ENCODE peak calls at places on chromosomes 3 and 15, in seven cellular contexts. D, U, H, X, L, M and E are unnamed samples.

GRCh38 chr3:146125946-146126345 is 35.0 kb downstream of the PLOD2 start:
- DNase-seq in D (no peak), U (peak), H (no peak), X (no peak), L (no peak), M (peak), E (no peak)

GRCh38 chr3:15265655-15266509 is 59.8 kb downstream of the CAPN7 start:
- DNase-seq in D (no peak), U (no peak), H (no peak), X (no peak), L (no peak), M (no peak), E (no peak)

GRCh38 chr3:46671541-46672348 is 21.7 kb downstream of the ALS2CL start:
- DNase-seq in D (peak), U (no peak), H (no peak), X (no peak), L (no peak), M (no peak), E (no peak)

GRCh38 chr3:42302924-42303634 is 37.1 kb upstream of the CCK start:
- DNase-seq in D (no peak), U (no peak), H (no peak), X (no peak), L (peak), M (no peak), E (no peak)

GRCh38 chr15:64485796-64486195 is 25.4 kb downstream of the ZNF609 start:
- DNase-seq in D (no peak), U (no peak), H (no peak), X (no peak), L (no peak), M (no peak), E (no peak)

GRCh38 chr3:62962656-62963055 is 87.4 kb upstream of the CADPS start:
- DNase-seq in D (no peak), U (no peak), H (no peak), X (no peak), L (no peak), M (no peak), E (no peak)

GRCh38 chr3:141796436-141797166 is 33.4 kb downstream of the GRK7 start:
- DNase-seq in D (peak), U (no peak), H (peak), X (no peak), L (peak), M (peak), E (peak)

GRCh38 chr3:13685721-13686120 is 136.8 kb downstream of the FBLN2 start:
- DNase-seq in D (no peak), U (no peak), H (no peak), X (no peak), L (no peak), M (no peak), E (no peak)

GRCh38 chr3:69182588-69183299 is 60.3 kb upstream of the LMOD3 start:
- DNase-seq in D (no peak), U (peak), H (no peak), X (no peak), L (no peak), M (peak), E (no peak)

GRCh38 chr15:75649045-75649761 is 1.5 kb downstream of the SNX33 start:
- DNase-seq in D (no peak), U (no peak), H (no peak), X (no peak), L (no peak), M (peak), E (no peak)

GRCh38 chr15:79896131-79896633 is 632 bp downstream of the MTHFS start:
- DNase-seq in D (no peak), U (no peak), H (no peak), X (peak), L (no peak), M (no peak), E (peak)

GRCh38 chr15:68589012-68589411 is 10.2 kb downstream of the CORO2B start:
- DNase-seq in D (no peak), U (no peak), H (no peak), X (no peak), L (no peak), M (no peak), E (no peak)

GRCh38 chr3:157531771-157532170 is 28.6 kb upstream of the VEPH1 start:
- DNase-seq in D (no peak), U (no peak), H (no peak), X (no peak), L (no peak), M (peak), E (no peak)

GRCh38 chr3:123813876-123814275 is 70.3 kb downstream of the MYLK start:
- DNase-seq in D (peak), U (peak), H (no peak), X (no peak), L (no peak), M (peak), E (no peak)

GRCh38 chr3:153070153-153070868 is 91.7 kb upstream of the RAP2B start:
- DNase-seq in D (no peak), U (peak), H (no peak), X (no peak), L (no peak), M (peak), E (no peak)

GRCh38 chr15:57563416-57563815 is 28.3 kb upstream of the MYZAP start:
- DNase-seq in D (peak), U (no peak), H (no peak), X (no peak), L (no peak), M (no peak), E (no peak)

GRCh38 chr3:177928156-177928555 is 608.1 kb upstream of the KCNMB2 start:
- DNase-seq in D (no peak), U (no peak), H (peak), X (no peak), L (no peak), M (peak), E (peak)

GRCh38 chr15:40085225-40085624 is 23.5 kb downstream of the BMF start:
- DNase-seq in D (no peak), U (no peak), H (no peak), X (no peak), L (no peak), M (no peak), E (no peak)

GRCh38 chr15:25763954-25764353 is 99.2 kb downstream of the ATP10A start:
- DNase-seq in D (no peak), U (no peak), H (no peak), X (no peak), L (no peak), M (no peak), E (no peak)

GRCh38 chr3:194294199-194294887 is 56.8 kb downstream of the CPN2 start:
- DNase-seq in D (peak), U (no peak), H (no peak), X (no peak), L (no peak), M (no peak), E (no peak)

DNA sequence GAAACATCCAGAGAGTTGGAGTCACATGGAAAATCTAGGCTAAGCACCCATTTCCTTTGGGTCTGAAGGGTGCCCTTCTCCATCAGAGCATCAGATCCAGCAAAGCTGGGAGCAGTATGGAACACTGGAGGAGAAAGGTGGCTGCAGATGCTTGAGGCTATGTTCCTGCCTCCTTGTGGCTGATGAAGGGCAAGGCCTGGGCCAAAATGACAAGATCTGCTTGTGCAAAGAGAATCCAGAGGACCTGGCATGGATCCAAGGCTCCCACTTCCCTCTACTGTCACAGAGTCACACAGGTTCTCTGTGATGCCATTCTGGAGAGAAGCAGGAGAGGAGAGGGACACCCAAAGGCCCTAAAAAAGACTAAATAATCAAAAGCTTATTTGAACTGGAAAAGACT is 9.2 kb upstream of the ATP8B4 start:
- DNase-seq in D (peak), U (no peak), H (no peak), X (no peak), L (no peak), M (peak), E (no peak)
- TF ChIP-seq CTCF in D (peak), U (peak), H (no peak), X (peak), L (no peak), M (no peak), E (no peak)

GRCh38 chr3:139629033-139629432 is 48.7 kb downstream of the NMNAT3 start:
- DNase-seq in D (peak), U (peak), H (peak), X (no peak), L (no peak), M (peak), E (peak)
- TF ChIP-seq CTCF in D (peak), U (peak), H (peak), X (peak), L (no peak), M (no peak), E (no peak)

DNA sequence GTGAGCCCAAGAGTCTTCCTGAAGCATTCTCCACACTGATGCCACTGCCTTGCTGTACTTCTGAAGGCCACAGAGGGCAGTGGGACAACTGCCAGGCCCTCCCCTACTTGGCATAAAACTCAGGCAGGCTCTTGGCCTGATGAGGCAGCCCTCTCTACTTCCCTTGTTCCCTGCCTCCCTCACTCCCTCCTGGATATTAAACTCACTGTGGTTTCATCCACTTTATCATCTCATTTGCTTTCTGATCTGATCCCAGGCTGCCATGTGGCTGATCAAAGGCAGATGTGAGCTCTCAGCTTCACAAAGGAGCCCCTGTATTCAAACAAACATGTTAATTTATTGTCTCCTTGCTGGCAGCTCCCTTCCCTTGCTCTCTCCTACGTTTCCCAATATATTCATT is 533.5 kb downstream of the IGSF11 start:
- DNase-seq in D (peak), U (no peak), H (no peak), X (peak), L (no peak), M (no peak), E (no peak)
- TF ChIP-seq CTCF in D (peak), U (no peak), H (no peak), X (no peak), L (no peak), M (no peak), E (no peak)

GRCh38 chr3:128369881-128370642 is 96.6 kb downstream of the DNAJB8 start:
- DNase-seq in D (no peak), U (no peak), H (no peak), X (no peak), L (peak), M (no peak), E (no peak)
- TF ChIP-seq CTCF in D (peak), U (peak), H (no peak), X (no peak), L (no peak), M (no peak), E (peak)

GRCh38 chr3:59607628-59608027 is 557.8 kb upstream of the CFAP20DC start:
- DNase-seq in D (no peak), U (no peak), H (no peak), X (no peak), L (no peak), M (peak), E (no peak)
- TF ChIP-seq CTCF in D (peak), U (peak), H (no peak), X (no peak), L (no peak), M (peak), E (no peak)

GRCh38 chr3:192444096-192444790 is 283.1 kb downstream of the FGF12 start:
- DNase-seq in D (peak), U (peak), H (peak), X (peak), L (peak), M (peak), E (peak)
- TF ChIP-seq CTCF in D (peak), U (peak), H (peak), X (peak), L (peak), M (peak), E (peak)

DNA sequence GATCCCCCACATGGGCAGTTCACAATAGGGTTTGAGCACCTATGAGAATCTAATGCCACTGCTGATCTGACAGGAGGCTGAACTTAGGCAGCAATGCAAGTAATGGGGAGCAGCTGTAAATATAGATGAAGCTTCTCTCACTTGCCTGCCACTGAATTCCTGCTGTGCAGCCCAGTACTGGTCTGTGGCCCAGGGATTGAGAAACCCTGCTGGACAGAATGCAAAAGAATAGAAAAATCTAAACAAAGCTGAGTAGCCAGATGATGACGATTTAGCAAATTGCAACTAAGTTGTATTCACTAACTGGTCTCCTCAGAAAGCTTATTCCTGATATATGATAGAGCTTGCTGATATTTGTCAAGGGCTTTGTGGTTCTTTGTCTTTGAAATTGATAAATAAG is 34.3 kb upstream of the APH1B start:
- DNase-seq in D (no peak), U (no peak), H (no peak), X (no peak), L (no peak), M (peak), E (no peak)
- TF ChIP-seq CTCF in D (no peak), U (no peak), H (no peak), X (no peak), L (no peak), M (no peak), E (no peak)

GRCh38 chr3:174620855-174621457 is 238.2 kb upstream of the NAALADL2 start:
- DNase-seq in D (no peak), U (no peak), H (no peak), X (no peak), L (no peak), M (no peak), E (no peak)

GRCh38 chr3:174619244-174619643 is 239.9 kb upstream of the NAALADL2 start:
- DNase-seq in D (no peak), U (no peak), H (no peak), X (no peak), L (no peak), M (no peak), E (no peak)

GRCh38 chr3:174618368-174618767 is 240.8 kb upstream of the NAALADL2 start:
- DNase-seq in D (no peak), U (no peak), H (no peak), X (no peak), L (no peak), M (no peak), E (no peak)

DNA sequence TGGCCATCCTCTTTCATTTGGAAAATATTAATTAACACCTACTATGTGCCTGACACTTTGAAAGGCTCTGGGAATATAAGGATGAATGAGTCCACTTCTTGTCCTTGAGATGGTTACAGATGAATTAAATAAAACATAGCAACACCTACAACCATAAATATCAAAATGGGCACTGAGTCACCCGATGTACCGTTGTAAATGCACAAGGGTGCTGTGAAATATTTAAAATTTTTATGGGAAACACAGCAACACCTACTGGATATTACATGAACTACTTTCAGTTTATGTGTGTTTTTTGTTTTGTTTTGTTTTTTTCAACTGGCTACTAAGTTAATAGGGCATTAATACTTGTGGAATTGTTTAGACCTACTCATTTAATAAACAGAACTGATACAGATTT is 239.0 kb upstream of the NAALADL2 start:
- DNase-seq in D (no peak), U (no peak), H (no peak), X (no peak), L (no peak), M (peak), E (no peak)
- TF ChIP-seq CTCF in D (peak), U (peak), H (no peak), X (peak), L (no peak), M (no peak), E (no peak)